ENCODE peak calls at places on chromosomes 7 and 10, in ten cellular contexts. One of them, this sample, is unnamed.
A peak's percentile ranks its signal among the peaks of the same experiment; 100 is the strongest.

GRCh38 chr10:4459531-4459930 is 366.5 kb upstream of the AKR1E2 start:
- DNase-seq in mesothelial cell of epicardium: no peak
- DNase-seq in GM10248: no peak
- DNase-seq in amygdala: no peak
- DNase-seq in osteocyte: no peak
- DNase-seq in NT2/D1: no peak
- DNase-seq in activated naive CD4-positive, alpha-beta T cell treated with anti-CD3 and anti-CD28 coated beads, Interleukin-2, amount 10 ng/mL, durations not matched to agents 7 days and 5 days: no peak
- DNase-seq in CD8-positive, alpha-beta T cell: no peak
- DNase-seq in WTC11: no peak
- DNase-seq in endodermal cell: no peak
- DNase-seq in this sample: no peak

GRCh38 chr10:12333382-12334185 is 15.8 kb upstream of the CAMK1D start:
- DNase-seq in mesothelial cell of epicardium: peak; percentile 45
- DNase-seq in GM10248: peak; percentile 68
- DNase-seq in amygdala: no peak
- DNase-seq in osteocyte: peak; percentile 96
- DNase-seq in NT2/D1: no peak
- DNase-seq in activated naive CD4-positive, alpha-beta T cell treated with anti-CD3 and anti-CD28 coated beads, Interleukin-2, amount 10 ng/mL, durations not matched to agents 7 days and 5 days: no peak
- DNase-seq in CD8-positive, alpha-beta T cell: no peak
- DNase-seq in WTC11: no peak
- DNase-seq in endodermal cell: no peak
- DNase-seq in this sample: peak; percentile 95

GRCh38 chr10:108812296-108812695 is 1111.0 kb downstream of the XPNPEP1 start:
- DNase-seq in mesothelial cell of epicardium: no peak
- DNase-seq in GM10248: no peak
- DNase-seq in amygdala: no peak
- DNase-seq in osteocyte: no peak
- DNase-seq in NT2/D1: no peak
- DNase-seq in activated naive CD4-positive, alpha-beta T cell treated with anti-CD3 and anti-CD28 coated beads, Interleukin-2, amount 10 ng/mL, durations not matched to agents 7 days and 5 days: no peak
- DNase-seq in CD8-positive, alpha-beta T cell: no peak
- DNase-seq in WTC11: no peak
- DNase-seq in endodermal cell: no peak
- DNase-seq in this sample: no peak

GRCh38 chr10:76429331-76429625 is 997.9 kb downstream of the LRMDA start:
- DNase-seq in mesothelial cell of epicardium: no peak
- DNase-seq in GM10248: no peak
- DNase-seq in amygdala: no peak
- DNase-seq in osteocyte: no peak
- DNase-seq in NT2/D1: no peak
- DNase-seq in activated naive CD4-positive, alpha-beta T cell treated with anti-CD3 and anti-CD28 coated beads, Interleukin-2, amount 10 ng/mL, durations not matched to agents 7 days and 5 days: no peak
- DNase-seq in CD8-positive, alpha-beta T cell: no peak
- DNase-seq in WTC11: no peak
- DNase-seq in endodermal cell: no peak
- DNase-seq in this sample: no peak

GRCh38 chr7:668139-668871 is 58.2 kb upstream of the DNAAF5 start:
- DNase-seq in mesothelial cell of epicardium: no peak
- DNase-seq in GM10248: no peak
- DNase-seq in amygdala: no peak
- DNase-seq in osteocyte: no peak
- DNase-seq in NT2/D1: no peak
- DNase-seq in activated naive CD4-positive, alpha-beta T cell treated with anti-CD3 and anti-CD28 coated beads, Interleukin-2, amount 10 ng/mL, durations not matched to agents 7 days and 5 days: no peak
- DNase-seq in CD8-positive, alpha-beta T cell: no peak
- DNase-seq in WTC11: no peak
- DNase-seq in endodermal cell: no peak
- DNase-seq in this sample: peak; percentile 87

GRCh38 chr7:7554021-7554432 is 12.7 kb upstream of the MIOS start:
- DNase-seq in mesothelial cell of epicardium: no peak
- DNase-seq in GM10248: no peak
- DNase-seq in amygdala: no peak
- DNase-seq in osteocyte: no peak
- DNase-seq in NT2/D1: no peak
- DNase-seq in activated naive CD4-positive, alpha-beta T cell treated with anti-CD3 and anti-CD28 coated beads, Interleukin-2, amount 10 ng/mL, durations not matched to agents 7 days and 5 days: no peak
- DNase-seq in CD8-positive, alpha-beta T cell: no peak
- DNase-seq in WTC11: no peak
- DNase-seq in endodermal cell: no peak
- DNase-seq in this sample: peak; percentile 71

GRCh38 chr7:96497567-96497966 is 175.7 kb upstream of the SLC25A13 start:
- DNase-seq in mesothelial cell of epicardium: no peak
- DNase-seq in GM10248: no peak
- DNase-seq in amygdala: no peak
- DNase-seq in osteocyte: no peak
- DNase-seq in NT2/D1: no peak
- DNase-seq in activated naive CD4-positive, alpha-beta T cell treated with anti-CD3 and anti-CD28 coated beads, Interleukin-2, amount 10 ng/mL, durations not matched to agents 7 days and 5 days: no peak
- DNase-seq in CD8-positive, alpha-beta T cell: no peak
- DNase-seq in WTC11: no peak
- DNase-seq in endodermal cell: no peak
- DNase-seq in this sample: no peak

GRCh38 chr7:37048674-37049073 is 324.4 kb upstream of the AOAH start:
- DNase-seq in mesothelial cell of epicardium: no peak
- DNase-seq in GM10248: no peak
- DNase-seq in amygdala: no peak
- DNase-seq in osteocyte: no peak
- DNase-seq in NT2/D1: no peak
- DNase-seq in activated naive CD4-positive, alpha-beta T cell treated with anti-CD3 and anti-CD28 coated beads, Interleukin-2, amount 10 ng/mL, durations not matched to agents 7 days and 5 days: no peak
- DNase-seq in CD8-positive, alpha-beta T cell: no peak
- DNase-seq in WTC11: no peak
- DNase-seq in endodermal cell: no peak
- DNase-seq in this sample: no peak

GRCh38 chr10:127907411-127908105 is 655 bp downstream of the PTPRE start:
- DNase-seq in mesothelial cell of epicardium: peak; percentile 44
- DNase-seq in GM10248: no peak
- DNase-seq in amygdala: no peak
- DNase-seq in osteocyte: peak; percentile 83
- DNase-seq in NT2/D1: no peak
- DNase-seq in activated naive CD4-positive, alpha-beta T cell treated with anti-CD3 and anti-CD28 coated beads, Interleukin-2, amount 10 ng/mL, durations not matched to agents 7 days and 5 days: peak; percentile 26
- DNase-seq in CD8-positive, alpha-beta T cell: no peak
- DNase-seq in WTC11: peak; percentile 27
- DNase-seq in endodermal cell: peak; percentile 53
- DNase-seq in this sample: peak; percentile 77

GRCh38 chr10:23530079-23530478 is 91.2 kb downstream of the OTUD1 start:
- DNase-seq in mesothelial cell of epicardium: no peak
- DNase-seq in GM10248: no peak
- DNase-seq in amygdala: no peak
- DNase-seq in osteocyte: no peak
- DNase-seq in NT2/D1: no peak
- DNase-seq in activated naive CD4-positive, alpha-beta T cell treated with anti-CD3 and anti-CD28 coated beads, Interleukin-2, amount 10 ng/mL, durations not matched to agents 7 days and 5 days: no peak
- DNase-seq in CD8-positive, alpha-beta T cell: no peak
- DNase-seq in WTC11: no peak
- DNase-seq in endodermal cell: no peak
- DNase-seq in this sample: peak; percentile 18

GRCh38 chr7:147276783-147277370 is 1160.3 kb downstream of the CNTNAP2 start:
- DNase-seq in mesothelial cell of epicardium: no peak
- DNase-seq in GM10248: no peak
- DNase-seq in amygdala: no peak
- DNase-seq in osteocyte: no peak
- DNase-seq in NT2/D1: no peak
- DNase-seq in activated naive CD4-positive, alpha-beta T cell treated with anti-CD3 and anti-CD28 coated beads, Interleukin-2, amount 10 ng/mL, durations not matched to agents 7 days and 5 days: no peak
- DNase-seq in CD8-positive, alpha-beta T cell: no peak
- DNase-seq in WTC11: no peak
- DNase-seq in endodermal cell: no peak
- DNase-seq in this sample: no peak

GRCh38 chr10:131948501-131948900 is 33.2 kb downstream of the BNIP3 start:
- DNase-seq in mesothelial cell of epicardium: no peak
- DNase-seq in GM10248: no peak
- DNase-seq in amygdala: no peak
- DNase-seq in osteocyte: no peak
- DNase-seq in NT2/D1: no peak
- DNase-seq in activated naive CD4-positive, alpha-beta T cell treated with anti-CD3 and anti-CD28 coated beads, Interleukin-2, amount 10 ng/mL, durations not matched to agents 7 days and 5 days: no peak
- DNase-seq in CD8-positive, alpha-beta T cell: no peak
- DNase-seq in WTC11: no peak
- DNase-seq in endodermal cell: peak; percentile 22
- DNase-seq in this sample: no peak

GRCh38 chr10:119654540-119654939 is 3.4 kb downstream of the BAG3 start:
- DNase-seq in mesothelial cell of epicardium: no peak
- DNase-seq in GM10248: no peak
- DNase-seq in amygdala: no peak
- DNase-seq in osteocyte: no peak
- DNase-seq in NT2/D1: no peak
- DNase-seq in activated naive CD4-positive, alpha-beta T cell treated with anti-CD3 and anti-CD28 coated beads, Interleukin-2, amount 10 ng/mL, durations not matched to agents 7 days and 5 days: no peak
- DNase-seq in CD8-positive, alpha-beta T cell: no peak
- DNase-seq in WTC11: no peak
- DNase-seq in endodermal cell: peak; percentile 64
- DNase-seq in this sample: peak; percentile 15

GRCh38 chr10:63297941-63298340 is 164.8 kb downstream of the NRBF2 start:
- DNase-seq in mesothelial cell of epicardium: no peak
- DNase-seq in GM10248: no peak
- DNase-seq in amygdala: no peak
- DNase-seq in osteocyte: no peak
- DNase-seq in NT2/D1: no peak
- DNase-seq in activated naive CD4-positive, alpha-beta T cell treated with anti-CD3 and anti-CD28 coated beads, Interleukin-2, amount 10 ng/mL, durations not matched to agents 7 days and 5 days: no peak
- DNase-seq in CD8-positive, alpha-beta T cell: no peak
- DNase-seq in WTC11: no peak
- DNase-seq in endodermal cell: peak; percentile 57
- DNase-seq in this sample: no peak

GRCh38 chr10:12909182-12909835 is 92.2 kb downstream of the CCDC3 start:
- DNase-seq in mesothelial cell of epicardium: no peak
- DNase-seq in GM10248: no peak
- DNase-seq in amygdala: no peak
- DNase-seq in osteocyte: peak; percentile 79
- DNase-seq in NT2/D1: no peak
- DNase-seq in activated naive CD4-positive, alpha-beta T cell treated with anti-CD3 and anti-CD28 coated beads, Interleukin-2, amount 10 ng/mL, durations not matched to agents 7 days and 5 days: no peak
- DNase-seq in CD8-positive, alpha-beta T cell: no peak
- DNase-seq in WTC11: no peak
- DNase-seq in endodermal cell: no peak
- DNase-seq in this sample: no peak

GRCh38 chr7:137771679-137772078 is 75.1 kb downstream of the DGKI start:
- DNase-seq in mesothelial cell of epicardium: no peak
- DNase-seq in GM10248: no peak
- DNase-seq in amygdala: no peak
- DNase-seq in osteocyte: no peak
- DNase-seq in NT2/D1: no peak
- DNase-seq in activated naive CD4-positive, alpha-beta T cell treated with anti-CD3 and anti-CD28 coated beads, Interleukin-2, amount 10 ng/mL, durations not matched to agents 7 days and 5 days: no peak
- DNase-seq in CD8-positive, alpha-beta T cell: no peak
- DNase-seq in WTC11: no peak
- DNase-seq in endodermal cell: no peak
- DNase-seq in this sample: peak; percentile 70

GRCh38 chr10:30848396-30849032 is 183.2 kb downstream of the ZNF438 start:
- DNase-seq in mesothelial cell of epicardium: no peak
- DNase-seq in GM10248: no peak
- DNase-seq in amygdala: no peak
- DNase-seq in osteocyte: no peak
- DNase-seq in NT2/D1: no peak
- DNase-seq in activated naive CD4-positive, alpha-beta T cell treated with anti-CD3 and anti-CD28 coated beads, Interleukin-2, amount 10 ng/mL, durations not matched to agents 7 days and 5 days: no peak
- DNase-seq in CD8-positive, alpha-beta T cell: no peak
- DNase-seq in WTC11: no peak
- DNase-seq in endodermal cell: no peak
- DNase-seq in this sample: no peak

This sample was measured in AG20443.